ENCODE peak calls at places on chromosome 4, in six cellular contexts. B, R, M, J, T and Y are unnamed samples.

GRCh38 chr4:25823632-25824031 is 39.2 kb downstream of the SEL1L3 start:
- DNase-seq in J (no peak), B (no peak), M (no peak), T (no peak), R (no peak), Y (no peak)

GRCh38 chr4:101418055-101418454 is 70.7 kb upstream of the PPP3CA start:
- DNase-seq in J (no peak), R (no peak), M (no peak), B (no peak), T (no peak), Y (peak)

GRCh38 chr4:170682511-170682910 is 592.8 kb upstream of the AADAT start:
- DNase-seq in R (no peak), M (no peak), B (no peak), J (no peak), T (no peak), Y (no peak)

GRCh38 chr4:46329118-46329976 is 60.6 kb downstream of the GABRA2 start:
- DNase-seq in M (peak), J (no peak), R (peak), T (peak), B (peak), Y (peak)

GRCh38 chr4:139018971-139019758 is 3.6 kb downstream of the NOCT start:
- DNase-seq in T (no peak), M (peak), R (no peak), J (no peak), B (no peak), Y (no peak)

GRCh38 chr4:153204247-153205027 is at the start of gene TRIM2:
- DNase-seq in J (no peak), B (peak), T (no peak), R (no peak), M (peak), Y (peak)

GRCh38 chr4:176409627-176410026 is 89.9 kb downstream of the SPCS3 start:
- DNase-seq in R (no peak), M (peak), J (no peak), T (no peak), B (no peak), Y (no peak)

GRCh38 chr4:52870225-52870624 is 8.1 kb downstream of the RASL11B start:
- DNase-seq in R (no peak), J (no peak), B (no peak), M (no peak), T (no peak), Y (no peak)

GRCh38 chr4:29588615-29589014 is 1131.6 kb upstream of the PCDH7 start:
- DNase-seq in T (no peak), R (no peak), J (no peak), M (peak), B (no peak), Y (no peak)

GRCh38 chr4:15344041-15344440 is 83.8 kb upstream of the C1QTNF7 start:
- DNase-seq in J (peak), M (peak), B (no peak), R (no peak), T (no peak), Y (peak)

GRCh38 chr4:162767090-162767489 is 399.6 kb downstream of the NAF1 start:
- DNase-seq in M (no peak), B (no peak), R (no peak), T (no peak), J (no peak), Y (no peak)

DNA sequence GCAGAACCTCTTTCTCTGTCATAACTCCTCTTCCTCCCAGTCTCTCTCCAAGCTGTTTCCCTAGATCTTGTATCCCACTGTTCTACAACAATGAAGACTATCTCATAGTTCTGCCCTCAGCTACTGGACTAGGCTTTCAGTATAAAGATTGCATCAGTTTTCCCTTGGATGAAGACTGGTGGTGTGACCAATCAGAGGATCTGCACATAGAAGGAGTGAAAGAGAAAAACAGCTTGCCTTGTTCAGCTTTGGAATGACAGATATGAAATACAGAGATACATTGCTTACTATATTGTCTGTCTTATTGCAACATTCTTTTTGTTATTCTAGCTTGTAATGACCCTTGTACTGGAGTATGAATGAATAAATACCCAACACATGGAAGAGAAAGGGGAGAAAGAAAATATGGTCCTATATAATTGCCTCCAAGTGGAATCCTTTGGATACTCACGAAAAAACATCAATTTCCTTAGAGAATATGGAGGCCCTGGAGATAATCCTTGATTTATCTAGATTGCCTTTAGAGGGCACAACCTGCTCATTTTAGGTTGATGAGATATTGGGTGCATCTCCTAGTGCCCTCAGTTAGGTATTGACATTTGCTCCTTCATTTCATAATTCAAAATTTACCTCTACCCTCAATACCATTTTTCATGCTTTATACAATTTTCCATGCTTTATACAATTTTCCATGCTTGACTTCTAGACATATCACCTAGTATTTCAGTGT is 395.8 kb downstream of the NAF1 start:
- DNase-seq in T (no peak), J (no peak), B (no peak), R (no peak), M (no peak), Y (no peak)
- H4K91ac ChIP-seq in T (no peak), J (no peak), B (no peak), R (no peak), M (no peak), Y (no peak)

DNA sequence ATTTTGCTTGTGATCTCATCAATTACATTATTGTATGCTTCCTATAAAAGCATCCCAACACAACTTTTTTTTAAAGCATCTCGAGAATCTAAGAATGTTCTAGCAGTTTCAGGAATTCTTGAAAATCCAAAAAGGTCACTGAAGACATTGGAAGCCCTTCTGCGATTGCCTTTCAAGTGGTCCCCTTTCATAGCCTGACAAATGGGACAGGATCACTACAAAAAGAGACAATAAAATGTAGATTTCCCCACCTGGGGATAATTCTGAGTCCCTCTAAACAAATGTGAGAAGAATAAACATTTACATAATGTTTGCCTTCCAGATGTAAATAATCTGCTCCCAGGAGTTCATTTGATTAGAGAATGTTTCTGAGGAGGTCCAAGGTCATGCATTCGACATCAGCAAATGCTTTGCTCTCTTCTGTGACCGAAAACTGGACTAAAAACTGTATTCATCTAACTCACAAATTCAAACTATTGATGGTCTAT is 116.0 kb downstream of the COL25A1 start:
- DNase-seq in T (no peak), J (no peak), R (no peak), M (no peak), B (no peak), Y (no peak)
- H4K91ac ChIP-seq in T (no peak), J (no peak), R (no peak), M (no peak), B (no peak), Y (no peak)

GRCh38 chr4:87679449-87680169 is 29.5 kb downstream of the DMP1 start:
- DNase-seq in J (peak), M (peak), B (peak), T (peak), R (peak), Y (peak)

GRCh38 chr4:87680271-87680670 is 30.2 kb downstream of the DMP1 start:
- DNase-seq in B (no peak), J (no peak), M (no peak), T (no peak), R (peak), Y (no peak)

GRCh38 chr4:87677731-87678130 is 27.7 kb downstream of the DMP1 start:
- DNase-seq in B (no peak), J (no peak), R (no peak), T (no peak), M (no peak), Y (no peak)
- H4K91ac ChIP-seq in B (no peak), J (no peak), R (no peak), T (no peak), M (no peak), Y (no peak)

GRCh38 chr4:143021384-143021783 is 163.3 kb upstream of the USP38 start:
- DNase-seq in T (no peak), J (no peak), M (no peak), R (no peak), B (no peak), Y (no peak)
- H4K91ac ChIP-seq in T (no peak), J (no peak), M (no peak), R (no peak), B (no peak), Y (no peak)

GRCh38 chr4:73742776-73743175 is 2.4 kb downstream of the CXCL8 start:
- DNase-seq in B (no peak), R (no peak), J (no peak), M (no peak), T (no peak), Y (peak)
- H4K91ac ChIP-seq in B (no peak), R (no peak), J (no peak), M (no peak), T (no peak), Y (no peak)

GRCh38 chr4:173374588-173374987 is 3.8 kb downstream of the SAP30 start:
- DNase-seq in B (no peak), R (no peak), M (no peak), J (no peak), T (no peak), Y (no peak)

GRCh38 chr4:173382349-173382748 is 11.6 kb downstream of the SAP30 start:
- DNase-seq in M (no peak), B (no peak), J (no peak), R (no peak), T (no peak), Y (no peak)

GRCh38 chr4:173380987-173381386 is 10.2 kb downstream of the SAP30 start:
- DNase-seq in J (no peak), R (no peak), T (no peak), B (no peak), M (no peak), Y (no peak)

GRCh38 chr4:173381610-173382009 is 10.9 kb downstream of the SAP30 start:
- DNase-seq in M (no peak), J (no peak), B (no peak), R (no peak), T (no peak), Y (no peak)

GRCh38 chr4:173379929-173380328 is 9.2 kb downstream of the SAP30 start:
- DNase-seq in R (no peak), T (no peak), J (no peak), M (no peak), B (no peak), Y (no peak)
- H4K91ac ChIP-seq in R (no peak), T (no peak), J (no peak), M (no peak), B (no peak), Y (no peak)

GRCh38 chr4:55438314-55438713 is 42.6 kb downstream of the TMEM165 start:
- DNase-seq in R (no peak), J (no peak), M (no peak), B (no peak), T (no peak), Y (no peak)

GRCh38 chr4:55437823-55438222 is 42.1 kb downstream of the TMEM165 start:
- DNase-seq in B (no peak), M (no peak), J (no peak), R (no peak), T (no peak), Y (no peak)

GRCh38 chr4:55442541-55442940 is 46.8 kb downstream of the TMEM165 start:
- DNase-seq in J (no peak), B (no peak), M (no peak), T (no peak), R (no peak), Y (no peak)

GRCh38 chr4:55439023-55439422 is 43.3 kb downstream of the TMEM165 start:
- DNase-seq in R (no peak), B (no peak), T (no peak), M (no peak), J (no peak), Y (no peak)

GRCh38 chr4:55440786-55441185 is 45.0 kb downstream of the TMEM165 start:
- DNase-seq in B (no peak), R (no peak), J (no peak), T (no peak), M (no peak), Y (no peak)
- H4K91ac ChIP-seq in B (no peak), R (no peak), J (no peak), T (no peak), M (no peak), Y (no peak)

DNA sequence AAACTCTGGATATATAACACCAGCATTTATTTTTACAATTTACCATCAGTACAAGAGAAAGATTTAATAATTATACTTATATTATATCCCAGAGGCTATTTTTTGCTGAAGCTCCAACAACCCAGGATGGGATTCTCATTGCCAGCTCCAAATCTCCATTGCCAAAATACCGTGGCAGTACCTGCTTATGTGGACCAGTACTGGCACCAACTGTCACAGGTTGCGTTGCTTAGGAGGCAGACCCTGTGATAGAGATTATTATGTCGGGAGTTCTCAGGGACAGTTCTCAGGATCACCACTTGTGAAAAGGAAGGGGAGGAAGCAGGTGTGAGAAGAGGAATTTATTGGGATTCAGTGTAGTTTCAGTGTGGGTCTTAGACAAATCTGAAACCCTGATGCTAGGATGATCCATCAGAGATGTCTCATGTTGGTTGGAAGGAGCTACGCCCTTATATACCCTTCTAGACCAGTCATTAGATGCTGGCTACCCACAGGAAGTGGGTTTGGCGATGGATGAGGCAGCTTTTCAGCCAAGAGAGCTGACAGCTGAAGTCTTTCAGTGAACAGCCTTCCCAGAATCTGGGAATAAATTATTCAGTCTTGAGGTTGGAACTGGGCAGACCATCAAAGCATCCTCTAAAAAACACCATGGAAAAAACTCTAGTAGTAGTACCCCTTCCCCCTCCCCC is 101.8 kb downstream of the TLL1 start:
- DNase-seq in T (no peak), B (no peak), M (no peak), J (no peak), R (no peak), Y (no peak)
- H4K91ac ChIP-seq in T (no peak), B (no peak), M (no peak), J (no peak), R (no peak), Y (no peak)